ENCODE peak calls at places on chromosomes 5 and 9, in nine cellular contexts. V is endodermal cell, P is NCI-H2081, X is GM23338, H is M059J, N is GOT3, G is hypothalamus, D is lower leg skin, C is Peyer's patch. T is an unnamed sample.

GRCh38 chr5:174793684-174794328 is 69.4 kb downstream of the MSX2 start:
- DNase-seq in V (peak), P (peak), X (peak), H (no peak), N (peak), G (peak), D (peak), C (peak), T (peak)

GRCh38 chr9:106019702-106020101 is 325.4 kb downstream of the TMEM38B start:
- DNase-seq in V (peak), P (no peak), X (peak), H (no peak), N (no peak), G (no peak), D (no peak), C (no peak), T (no peak)

GRCh38 chr9:35158501-35159280 is 3.1 kb upstream of the UNC13B start:
- DNase-seq in V (no peak), P (no peak), X (no peak), H (no peak), N (no peak), G (no peak), D (no peak), C (no peak), T (no peak)

GRCh38 chr9:113999256-114000062 is 78.6 kb downstream of the AMBP start:
- DNase-seq in V (no peak), P (no peak), X (no peak), H (peak), N (no peak), G (no peak), D (peak), C (peak), T (no peak)

GRCh38 chr5:135484563-135485157 is 32.5 kb upstream of the TIFAB start:
- DNase-seq in V (peak), P (no peak), X (no peak), H (no peak), N (no peak), G (no peak), D (no peak), C (no peak), T (no peak)

GRCh38 chr5:127960126-127960744 is 123.3 kb upstream of the SLC12A2 start:
- DNase-seq in V (no peak), P (no peak), X (no peak), H (no peak), N (no peak), G (no peak), D (no peak), C (no peak), T (no peak)

GRCh38 chr9:27227192-27227591 is 69.8 kb downstream of the EQTN start:
- DNase-seq in V (no peak), P (no peak), X (no peak), H (peak), N (no peak), G (no peak), D (no peak), C (no peak), T (no peak)

GRCh38 chr9:79662553-79662956 is 90.8 kb downstream of the TLE4 start:
- DNase-seq in V (no peak), P (no peak), X (peak), H (no peak), N (no peak), G (no peak), D (no peak), C (no peak), T (peak)

GRCh38 chr5:73448451-73449136 is at the start of gene FOXD1:
- DNase-seq in V (peak), P (peak), X (peak), H (peak), N (peak), G (peak), D (peak), C (peak), T (peak)

GRCh38 chr9:23160952-23161469 is 665.0 kb downstream of the ELAVL2 start:
- DNase-seq in V (no peak), P (no peak), X (no peak), H (no peak), N (no peak), G (no peak), D (no peak), C (no peak), T (no peak)

GRCh38 chr5:142727736-142728047 is 41.8 kb upstream of the FGF1 start:
- DNase-seq in V (no peak), P (no peak), X (no peak), H (no peak), N (no peak), G (no peak), D (no peak), C (no peak), T (no peak)

GRCh38 chr5:131976414-131977211 is 31.1 kb upstream of the MEIKIN start:
- DNase-seq in V (no peak), P (no peak), X (no peak), H (no peak), N (no peak), G (no peak), D (no peak), C (no peak), T (no peak)

GRCh38 chr5:154683101-154683757 is 71.9 kb upstream of the LARP1 start:
- DNase-seq in V (no peak), P (no peak), X (no peak), H (no peak), N (no peak), G (no peak), D (no peak), C (no peak), T (no peak)

T was measured in mesendoderm.